ENCODE peak calls at places on chromosomes 3 and 15, in nine cellular contexts. N is B cell, A is fibroblast of pulmonary artery, X is skeletal muscle cell, S is GM23338, C is putamen, D is nephron progenitor cell, Y is left lobe of liver, O is stromal cell of bone marrow. Q is an unnamed sample.

GRCh38 chr3:55626284-55626675 is 139.2 kb upstream of the WNT5A start:
- DNase-seq in N (no peak), A (no peak), X (no peak), S (no peak), C (no peak), D (no peak), Y (no peak), O (no peak), Q (no peak)

GRCh38 chr15:54119056-54119455 is 140.8 kb downstream of the UNC13C start:
- DNase-seq in N (no peak), A (peak), X (no peak), S (no peak), C (no peak), D (no peak), Y (no peak), O (no peak), Q (no peak)

GRCh38 chr15:100114100-100114499 is 227.7 kb downstream of the ADAMTS17 start:
- DNase-seq in N (no peak), A (peak), X (peak), S (no peak), C (peak), D (no peak), Y (no peak), O (peak), Q (peak)

GRCh38 chr15:50236433-50236832 is 29.1 kb downstream of the HDC start:
- DNase-seq in N (no peak), A (no peak), X (no peak), S (no peak), C (no peak), D (no peak), Y (no peak), O (no peak), Q (no peak)

GRCh38 chr15:53746101-53746500 is 13.4 kb downstream of the WDR72 start:
- DNase-seq in N (no peak), A (no peak), X (no peak), S (no peak), C (no peak), D (no peak), Y (no peak), O (no peak), Q (no peak)

GRCh38 chr3:129019266-129019665 is 18.2 kb downstream of the EFCC1 start:
- DNase-seq in N (no peak), A (no peak), X (no peak), S (no peak), C (no peak), D (no peak), Y (no peak), O (no peak), Q (no peak)

GRCh38 chr15:43872416-43873020 is 45.7 kb downstream of the WDR76 start:
- DNase-seq in N (no peak), A (peak), X (peak), S (peak), C (peak), D (peak), Y (no peak), O (peak), Q (peak)

GRCh38 chr3:56835626-56836025 is 33.9 kb upstream of the ARHGEF3 start:
- DNase-seq in N (no peak), A (no peak), X (no peak), S (no peak), C (no peak), D (no peak), Y (no peak), O (no peak), Q (no peak)

GRCh38 chr3:59391131-59391530 is 341.3 kb upstream of the CFAP20DC start:
- DNase-seq in N (no peak), A (no peak), X (no peak), S (no peak), C (no peak), D (no peak), Y (no peak), O (no peak), Q (no peak)

GRCh38 chr15:94387442-94387841 is 156.1 kb downstream of the MCTP2 start:
- DNase-seq in N (no peak), A (no peak), X (no peak), S (no peak), C (no peak), D (no peak), Y (no peak), O (no peak), Q (no peak)

GRCh38 chr3:150868282-150868681 is 37.0 kb downstream of the MINDY4B start:
- DNase-seq in N (no peak), A (peak), X (no peak), S (no peak), C (no peak), D (no peak), Y (no peak), O (no peak), Q (no peak)

GRCh38 chr3:10357592-10358308 is 36.8 kb upstream of the SEC13 start:
- DNase-seq in N (peak), A (peak), X (peak), S (no peak), C (no peak), D (peak), Y (no peak), O (peak), Q (no peak)

GRCh38 chr3:71916747-71917369 is 131.9 kb upstream of the PROK2 start:
- DNase-seq in N (no peak), A (peak), X (no peak), S (no peak), C (no peak), D (no peak), Y (no peak), O (peak), Q (no peak)

GRCh38 chr3:171606151-171606751 is 146.0 kb upstream of the TNIK start:
- DNase-seq in N (no peak), A (peak), X (no peak), S (no peak), C (no peak), D (no peak), Y (no peak), O (no peak), Q (no peak)

GRCh38 chr15:59917504-59918157 is 86.5 kb upstream of the FOXB1 start:
- DNase-seq in N (no peak), A (peak), X (no peak), S (peak), C (peak), D (peak), Y (peak), O (no peak), Q (peak)

GRCh38 chr15:56339594-56339993 is 25.6 kb upstream of the TEX9 start:
- DNase-seq in N (no peak), A (no peak), X (no peak), S (peak), C (no peak), D (no peak), Y (no peak), O (no peak), Q (no peak)

GRCh38 chr3:131216801-131217200 is 164.8 kb upstream of the NUDT16 start:
- DNase-seq in N (no peak), A (peak), X (peak), S (peak), C (no peak), D (no peak), Y (no peak), O (peak), Q (peak)

GRCh38 chr3:9754678-9755077 is 4.9 kb downstream of the OGG1 start:
- DNase-seq in N (no peak), A (no peak), X (no peak), S (no peak), C (no peak), D (no peak), Y (no peak), O (no peak), Q (no peak)

GRCh38 chr15:98651581-98652220 is 3.4 kb downstream of the IGF1R start:
- DNase-seq in N (no peak), A (peak), X (no peak), S (no peak), C (no peak), D (no peak), Y (no peak), O (no peak), Q (peak)

GRCh38 chr3:106204160-106204868 is 335.5 kb upstream of the CBLB start:
- DNase-seq in N (no peak), A (no peak), X (no peak), S (no peak), C (no peak), D (no peak), Y (no peak), O (no peak), Q (no peak)

GRCh38 chr3:48157950-48158376 is 30.3 kb downstream of the CDC25A start:
- DNase-seq in N (no peak), A (peak), X (peak), S (peak), C (peak), D (peak), Y (no peak), O (peak), Q (peak)

GRCh38 chr3:169750665-169751064 is 14.2 kb downstream of the TERC start:
- DNase-seq in N (no peak), A (no peak), X (no peak), S (no peak), C (no peak), D (no peak), Y (no peak), O (no peak), Q (no peak)

GRCh38 chr3:114626751-114627150 is 332.9 kb downstream of the TIGIT start:
- DNase-seq in N (no peak), A (no peak), X (no peak), S (no peak), C (no peak), D (no peak), Y (no peak), O (no peak), Q (no peak)

GRCh38 chr15:92886815-92887214 is 13.3 kb upstream of the CHD2 start:
- DNase-seq in N (no peak), A (no peak), X (no peak), S (no peak), C (no peak), D (no peak), Y (no peak), O (no peak), Q (no peak)

GRCh38 chr3:102936511-102936910 is 501.7 kb downstream of the ZPLD1 start:
- DNase-seq in N (no peak), A (no peak), X (no peak), S (no peak), C (no peak), D (no peak), Y (no peak), O (no peak), Q (no peak)

GRCh38 chr15:92645051-92645631 is 10.4 kb downstream of the FAM174B start:
- DNase-seq in N (no peak), A (no peak), X (no peak), S (no peak), C (no peak), D (no peak), Y (no peak), O (no peak), Q (no peak)

GRCh38 chr15:75697523-75698398 is 14.9 kb downstream of the CSPG4 start:
- DNase-seq in N (no peak), A (no peak), X (no peak), S (no peak), C (no peak), D (no peak), Y (no peak), O (no peak), Q (no peak)